ENCODE peak calls at places on chromosome 18, in seven cellular contexts. W is hippocampal formation; H is stimulated activated CD4-positive, alpha-beta T cell treated with anti-CD3 and anti-CD28 coated beads, Interleukin-2, amount 100 ng/mL, for 48 hours; M is hypothalamus; B is astrocyte of the spinal cord; U is colonic mucosa; Y is Caki2. I is an unnamed sample.

GRCh38 chr18:70288851-70289328 is at the start of gene SOCS6:
- DNase-seq in B (peak), W (peak), U (peak), H (peak), M (no peak), Y (peak), I (no peak)

GRCh38 chr18:58584219-58585127 is 44.4 kb downstream of the ALPK2 start:
- DNase-seq in B (peak), H (no peak), W (no peak), M (no peak), Y (peak), U (no peak), I (no peak)

GRCh38 chr18:42310956-42311355 is 355.9 kb downstream of the PIK3C3 start:
- DNase-seq in H (no peak), U (no peak), W (no peak), M (no peak), Y (peak), B (no peak), I (no peak)

GRCh38 chr18:32714571-32715148 is 58.2 kb downstream of the KLHL14 start:
- DNase-seq in H (peak), M (no peak), W (peak), U (peak), Y (peak), B (peak), I (peak)

GRCh38 chr18:35934891-35935290 is 37.6 kb upstream of the RMP24 start:
- DNase-seq in M (no peak), W (no peak), H (no peak), U (no peak), Y (no peak), B (no peak), I (no peak)

GRCh38 chr18:61544178-61544577 is 210.9 kb downstream of the CDH20 start:
- DNase-seq in U (no peak), W (no peak), H (no peak), M (no peak), B (no peak), Y (no peak), I (no peak)

GRCh38 chr18:26479065-26479685 is 69.2 kb downstream of the KCTD1 start:
- DNase-seq in H (no peak), M (no peak), B (peak), U (no peak), W (no peak), Y (no peak), I (no peak)

GRCh38 chr18:54962919-54963645 is 3.8 kb upstream of the CCDC68 start:
- DNase-seq in M (no peak), Y (no peak), W (no peak), B (no peak), H (no peak), U (no peak), I (no peak)

GRCh38 chr18:75482880-75483279 is 55.4 kb upstream of the SMIM21 start:
- DNase-seq in M (no peak), W (no peak), Y (no peak), H (no peak), U (no peak), B (no peak), I (no peak)

GRCh38 chr18:79458131-79458838 is 62.6 kb downstream of the NFATC1 start:
- DNase-seq in H (no peak), U (peak), B (peak), W (no peak), Y (peak), M (no peak), I (peak)

GRCh38 chr18:25518716-25519053 is 166.7 kb upstream of the ZNF521 start:
- DNase-seq in M (no peak), H (no peak), B (no peak), Y (no peak), U (no peak), W (no peak), I (no peak)

GRCh38 chr18:25239636-25240468 is 112.1 kb downstream of the ZNF521 start:
- DNase-seq in M (no peak), Y (no peak), H (no peak), W (no peak), B (no peak), U (no peak), I (no peak)

GRCh38 chr18:73124165-73124564 is 256.4 kb upstream of the NETO1 start:
- DNase-seq in U (no peak), W (no peak), H (no peak), B (peak), M (no peak), Y (no peak), I (no peak)

GRCh38 chr18:60198063-60198462 is 174.5 kb downstream of the MC4R start:
- DNase-seq in W (no peak), Y (no peak), B (no peak), U (no peak), M (no peak), H (no peak), I (no peak)

GRCh38 chr18:13756261-13756660 is 29.8 kb downstream of the RNMT start:
- DNase-seq in W (no peak), H (no peak), M (no peak), B (no peak), U (no peak), Y (no peak), I (no peak)

GRCh38 chr18:9700261-9700796 is 7.8 kb upstream of the RAB31 start:
- DNase-seq in Y (no peak), M (no peak), H (no peak), U (no peak), W (no peak), B (no peak), I (no peak)

GRCh38 chr18:10822457-10822856 is 296.6 kb downstream of the NAPG start:
- DNase-seq in B (no peak), U (no peak), H (no peak), W (no peak), Y (no peak), M (no peak), I (no peak)

GRCh38 chr18:13242797-13243196 is 24.2 kb downstream of the LDLRAD4 start:
- DNase-seq in B (no peak), U (no peak), M (no peak), H (no peak), W (no peak), Y (no peak), I (no peak)

GRCh38 chr18:8480506-8481328 is 128.5 kb upstream of the RAB12 start:
- DNase-seq in M (no peak), W (peak), U (no peak), Y (peak), B (peak), H (no peak), I (peak)

GRCh38 chr18:7105943-7106342 is 11.7 kb downstream of the LAMA1 start:
- DNase-seq in U (no peak), H (no peak), M (no peak), W (no peak), Y (no peak), B (no peak), I (no peak)

GRCh38 chr18:41906528-41907256 is 48.3 kb upstream of the PIK3C3 start:
- DNase-seq in Y (peak), B (peak), H (peak), W (peak), M (no peak), U (no peak), I (peak)

GRCh38 chr18:31723639-31723997 is 37.1 kb downstream of the SLC25A52 start:
- DNase-seq in Y (no peak), U (no peak), W (no peak), M (no peak), B (no peak), H (no peak), I (no peak)

GRCh38 chr18:40066368-40066767 is 1888.7 kb upstream of the PIK3C3 start:
- DNase-seq in U (no peak), H (no peak), Y (no peak), B (no peak), W (no peak), M (no peak), I (no peak)

GRCh38 chr18:68448736-68449135 is 266.2 kb downstream of the TMX3 start:
- DNase-seq in U (no peak), B (peak), M (no peak), W (no peak), H (no peak), Y (no peak), I (no peak)